ENCODE peak calls at places on chromosome 2, in four cellular contexts. N is A549, W is lower lobe of right lung, R is BE2C. Q is an unnamed sample.

GRCh38 chr2:239143858-239144712 is 256.7 kb downstream of the HDAC4 start:
- DNase-seq in N (peak), W (peak), R (peak), Q (no peak)

GRCh38 chr2:234147335-234147861 is 96.9 kb downstream of the SPP2 start:
- DNase-seq in N (no peak), W (no peak), R (no peak), Q (no peak)

GRCh38 chr2:190359896-190360376 is 16.5 kb downstream of the INPP1 start:
- DNase-seq in N (no peak), W (no peak), R (peak), Q (no peak)

GRCh38 chr2:239777219-239777618 is 247.9 kb downstream of the NDUFA10 start:
- DNase-seq in N (no peak), W (no peak), R (no peak), Q (peak)

GRCh38 chr2:36366491-36367120 is 11.0 kb downstream of the CRIM1 start:
- DNase-seq in N (no peak), W (no peak), R (no peak), Q (no peak)

GRCh38 chr2:202909394-202910192 is 1.9 kb downstream of the WDR12 start:
- DNase-seq in N (no peak), W (no peak), R (no peak), Q (no peak)

GRCh38 chr2:201696151-201696659 is 2.2 kb downstream of the MPP4 start:
- DNase-seq in N (no peak), W (no peak), R (no peak), Q (no peak)

GRCh38 chr2:42842418-42842817 is 50.0 kb upstream of the HAAO start:
- DNase-seq in N (no peak), W (no peak), R (no peak), Q (no peak)

GRCh38 chr2:174918886-174919526 is 86.2 kb downstream of the CHN1 start:
- DNase-seq in N (no peak), W (no peak), R (no peak), Q (no peak)

GRCh38 chr2:239625913-239626734 is 225.3 kb upstream of the HDAC4 start:
- DNase-seq in N (no peak), W (no peak), R (no peak), Q (no peak)

GRCh38 chr2:67225287-67225973 is 171.7 kb upstream of the ETAA1 start:
- DNase-seq in N (no peak), W (no peak), R (no peak), Q (no peak)

GRCh38 chr2:44268259-44268649 is 7.0 kb upstream of the SLC3A1 start:
- DNase-seq in N (peak), W (no peak), R (no peak), Q (no peak)

GRCh38 chr2:176699660-176700059 is 430.4 kb downstream of the MTX2 start:
- DNase-seq in N (no peak), W (no peak), R (no peak), Q (no peak)

GRCh38 chr2:30914456-30914855 is 107.2 kb upstream of the CAPN13 start:
- DNase-seq in N (no peak), W (no peak), R (no peak), Q (no peak)

GRCh38 chr2:20577495-20578235 is 73.2 kb downstream of the HS1BP3 start:
- DNase-seq in N (peak), W (peak), R (peak), Q (no peak)

GRCh38 chr2:178756343-178756742 is 50.9 kb downstream of the TTN start:
- DNase-seq in N (no peak), W (no peak), R (no peak), Q (no peak)

GRCh38 chr2:173652731-173653426 is 298.2 kb downstream of the CDCA7 start:
- DNase-seq in N (peak), W (no peak), R (no peak), Q (no peak)

GRCh38 chr2:196130039-196130825 is 41.1 kb downstream of the STK17B start:
- DNase-seq in N (no peak), W (no peak), R (no peak), Q (no peak)

GRCh38 chr2:20674974-20675679 is 8.2 kb downstream of the GDF7 start:
- DNase-seq in N (no peak), W (no peak), R (peak), Q (no peak)

GRCh38 chr2:175218551-175218950 is 37.0 kb upstream of the ATP5MC3 start:
- DNase-seq in N (no peak), W (no peak), R (no peak), Q (no peak)

GRCh38 chr2:202072226-202072625 is 829 bp upstream of the KIAA2012 start:
- DNase-seq in N (peak), W (no peak), R (peak), Q (no peak)

GRCh38 chr2:11499081-11499743 is 33.3 kb upstream of the E2F6 start:
- DNase-seq in N (no peak), W (no peak), R (no peak), Q (peak)

GRCh38 chr2:112749755-112750559 is 14.5 kb downstream of the CKAP2L start:
- DNase-seq in N (peak), W (peak), R (peak), Q (peak)

GRCh38 chr2:100893753-100894530 is 74.0 kb downstream of the NPAS2 start:
- DNase-seq in N (peak), W (no peak), R (no peak), Q (no peak)

GRCh38 chr2:28684142-28684858 is 67.3 kb upstream of the PPP1CB start:
- DNase-seq in N (no peak), W (no peak), R (peak), Q (no peak)

GRCh38 chr2:149747456-149747855 is 159.9 kb upstream of the MMADHC start:
- DNase-seq in N (no peak), W (no peak), R (no peak), Q (no peak)
- TF ChIP-seq CTCF in N (no peak), W (no peak), R (no peak), Q (no peak)

GRCh38 chr2:236570081-236570979 is 705 bp downstream of the ACKR3 start:
- DNase-seq in N (no peak), W (no peak), R (no peak), Q (no peak)

GRCh38 chr2:236566596-236566995 is 3.0 kb upstream of the ACKR3 start:
- DNase-seq in N (no peak), W (no peak), R (no peak), Q (no peak)

GRCh38 chr2:236569593-236569973 is at the start of gene ACKR3:
- DNase-seq in N (peak), W (peak), R (no peak), Q (peak)

GRCh38 chr2:236568922-236569592 is 568 bp upstream of the ACKR3 start:
- DNase-seq in N (no peak), W (no peak), R (no peak), Q (no peak)

GRCh38 chr2:236568068-236568921 is 1.3 kb upstream of the ACKR3 start:
- DNase-seq in N (no peak), W (peak), R (no peak), Q (no peak)
- TF ChIP-seq CTCF in N (no peak), W (peak), R (no peak), Q (peak)

DNA sequence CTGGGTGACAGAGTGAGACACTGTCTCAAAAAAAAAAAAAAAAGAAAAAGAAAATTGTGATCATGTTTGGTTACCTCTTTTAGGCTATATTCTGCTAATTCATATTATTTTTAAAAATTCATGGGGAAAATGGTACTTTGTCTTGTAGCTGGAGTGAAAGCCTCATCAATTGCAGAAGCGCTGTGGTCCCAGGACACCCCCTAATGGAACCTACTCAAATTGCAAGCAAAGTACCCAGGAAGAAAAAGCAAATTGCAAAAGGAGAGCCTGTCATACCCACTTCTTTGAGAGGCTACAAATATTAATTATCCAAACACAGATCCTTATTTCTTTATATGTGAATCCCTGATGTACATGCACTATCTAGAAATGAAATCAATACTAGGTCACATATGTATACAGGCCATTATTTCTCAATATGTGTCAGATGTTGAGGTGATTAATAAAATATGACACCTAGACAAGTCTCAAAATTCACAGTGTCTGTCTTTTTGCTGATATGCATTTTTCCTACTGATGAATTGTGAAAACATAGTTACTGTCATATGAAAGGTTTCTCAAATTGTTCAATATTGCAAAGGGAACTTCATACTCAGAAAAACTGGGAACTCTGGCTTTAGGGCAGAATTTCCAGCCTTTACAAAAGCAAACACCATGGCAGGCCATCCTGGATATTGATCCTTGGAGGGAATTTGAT is 12.6 kb downstream of the CRACDL start:
- DNase-seq in N (no peak), W (no peak), R (no peak), Q (no peak)
- TF ChIP-seq CTCF in N (peak), W (no peak), R (no peak), Q (peak)

DNA sequence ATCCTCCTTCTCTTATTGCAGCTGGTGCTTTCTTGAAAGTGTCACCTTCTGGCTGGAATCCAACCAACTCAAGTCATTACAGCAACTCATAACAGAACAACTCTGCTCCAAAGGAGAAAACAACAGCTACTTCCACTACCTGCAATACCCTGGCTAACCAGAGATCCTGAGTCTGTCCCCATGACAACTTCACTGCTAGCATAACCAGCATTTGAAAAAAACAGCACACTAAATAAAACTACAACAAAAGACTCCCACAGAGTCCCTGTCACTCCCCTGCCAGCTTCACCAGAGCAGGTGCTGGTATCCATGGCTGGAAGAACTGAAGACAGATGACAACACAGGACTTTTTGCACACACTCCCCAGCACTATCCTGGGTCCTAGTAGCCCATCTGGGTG is 834.1 kb upstream of the DDX18 start:
- DNase-seq in N (no peak), W (no peak), R (no peak), Q (no peak)
- TF ChIP-seq CTCF in N (no peak), W (no peak), R (no peak), Q (no peak)

GRCh38 chr2:19141234-19142004 is 217.0 kb downstream of the OSR1 start:
- DNase-seq in N (no peak), W (no peak), R (no peak), Q (no peak)
- TF ChIP-seq CTCF in N (no peak), W (no peak), R (no peak), Q (no peak)

GRCh38 chr2:7809640-7810039 is 872.2 kb upstream of the ID2 start:
- DNase-seq in N (no peak), W (no peak), R (no peak), Q (no peak)
- TF ChIP-seq CTCF in N (no peak), W (no peak), R (peak), Q (peak)